ENCODE peak calls at places on chromosomes 16 and 17, in eight cellular contexts. W is GM23338, M is mammary epithelial cell, N is hepatocyte, L is PC-9, I is GM12878, H is H1, O is HCT116. T is an unnamed sample.
A peak's percentile ranks its signal among the peaks of the same experiment; 100 is the strongest.

GRCh38 chr16:66481943-66482390 is 54.9 kb downstream of the BEAN1 start:
- DNase-seq in W (no peak), M (no peak), N (no peak), L (no peak), I (no peak), H (no peak), O (no peak), T (no peak)

GRCh38 chr17:13647551-13647950 is 45.8 kb upstream of the HS3ST3A1 start:
- DNase-seq in W (no peak), M (no peak), N (no peak), L (no peak), I (no peak), H (no peak), O (no peak), T (peak; percentile 45)

GRCh38 chr16:84999200-84999599 is 12.1 kb downstream of the ZDHHC7 start:
- DNase-seq in W (no peak), M (no peak), N (no peak), L (no peak), I (no peak), H (no peak), O (no peak), T (peak; percentile 57)

GRCh38 chr16:67673712-67674580 is 7.3 kb downstream of the C16orf86 start:
- DNase-seq in W (no peak), M (no peak), N (no peak), L (no peak), I (no peak), H (no peak), O (no peak), T (no peak)

GRCh38 chr16:80258407-80258806 is 282.4 kb upstream of the DYNLRB2 start:
- DNase-seq in W (no peak), M (no peak), N (no peak), L (no peak), I (no peak), H (no peak), O (no peak), T (no peak)

GRCh38 chr16:30992931-30993816 is 8.2 kb downstream of the HSD3B7 start:
- DNase-seq in W (no peak), M (no peak), N (no peak), L (no peak), I (no peak), H (no peak), O (no peak), T (no peak)

GRCh38 chr16:13665876-13666275 is 254.1 kb upstream of the ERCC4 start:
- DNase-seq in W (no peak), M (no peak), N (no peak), L (no peak), I (no peak), H (no peak), O (no peak), T (no peak)

GRCh38 chr17:20852541-20853370 is 190.1 kb downstream of the USP22 start:
- DNase-seq in W (peak; percentile 67), M (peak; percentile 38), N (peak; percentile 56), L (peak; percentile 61), I (no peak), H (peak; percentile 73), O (no peak), T (peak; percentile 16)

GRCh38 chr17:7296189-7296861 is 1.9 kb upstream of the YBX2 start:
- DNase-seq in W (peak; percentile 94), M (peak; percentile 69), N (peak; percentile 93), L (peak; percentile 90), I (no peak), H (peak; percentile 96), O (peak; percentile 66), T (peak; percentile 95)

GRCh38 chr17:48717367-48718161 is 4.8 kb downstream of the PRAC1 start:
- DNase-seq in W (no peak), M (no peak), N (no peak), L (no peak), I (no peak), H (no peak), O (no peak), T (no peak)

GRCh38 chr16:75071621-75072020 is 45.0 kb downstream of the LDHD start:
- DNase-seq in W (no peak), M (no peak), N (no peak), L (no peak), I (no peak), H (no peak), O (no peak), T (no peak)

GRCh38 chr17:74677558-74678466 is 34.9 kb downstream of the CD300LF start:
- DNase-seq in W (peak; percentile 46), M (no peak), N (peak; percentile 70), L (no peak), I (no peak), H (no peak), O (no peak), T (peak; percentile 31)

GRCh38 chr16:24515186-24515585 is 24.2 kb upstream of the RBBP6 start:
- DNase-seq in W (no peak), M (no peak), N (no peak), L (no peak), I (no peak), H (no peak), O (no peak), T (no peak)

GRCh38 chr16:10226672-10227306 is 44.6 kb upstream of the GRIN2A start:
- DNase-seq in W (no peak), M (no peak), N (no peak), L (no peak), I (no peak), H (no peak), O (no peak), T (no peak)

DNA sequence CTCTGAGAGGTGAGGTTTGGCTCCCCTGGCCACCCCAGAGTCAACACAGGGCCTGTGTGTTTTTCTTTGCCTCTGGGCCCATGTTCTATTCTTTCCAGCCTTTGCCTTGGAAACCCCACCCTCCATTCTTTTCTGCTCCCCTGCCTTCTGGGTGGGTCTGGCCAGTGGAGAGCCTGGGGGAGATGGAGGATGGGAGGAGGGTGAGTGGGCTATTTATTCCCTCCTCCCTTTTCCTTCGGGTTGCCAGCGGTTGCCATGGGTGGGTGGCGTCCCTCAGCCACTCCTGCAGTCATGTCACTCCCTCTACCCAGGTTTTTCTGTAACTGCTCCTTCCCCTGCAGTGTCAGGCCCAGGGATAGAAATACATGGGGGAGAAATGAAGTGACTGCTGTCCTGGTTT is 15.5 kb downstream of the CMIP start:
- DNase-seq in W (no peak), M (no peak), N (no peak), L (no peak), I (no peak), H (no peak), O (no peak), T (no peak)
- TF ChIP-seq EZH2 in W (no peak), M (no peak), N (no peak), L (no peak), I (no peak), H (no peak), O (no peak), T (no peak)

DNA sequence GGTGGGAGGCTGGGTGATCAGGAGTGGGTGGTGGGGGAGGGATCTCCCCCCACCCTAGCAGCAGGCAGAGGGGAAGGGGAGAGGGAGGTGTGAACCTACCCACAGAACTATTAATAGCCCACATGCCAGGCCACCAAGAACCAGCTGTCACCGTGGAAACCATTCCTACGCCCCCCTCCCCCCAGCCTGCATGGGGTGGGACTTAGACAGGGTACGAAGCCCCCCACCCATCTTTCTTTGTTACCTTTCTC is 7.8 kb downstream of the THRA start:
- DNase-seq in W (no peak), M (no peak), N (no peak), L (no peak), I (no peak), H (no peak), O (no peak), T (no peak)
- H3K79me2 ChIP-seq in W (peaks cover 7% of the 10 kb centered on the region), M (no peaks in the 10 kb centered on the region), N (peaks cover 72% of the 10 kb centered on the region), L (no peaks in the 10 kb centered on the region), I (no peaks in the 10 kb centered on the region), H (no peaks in the 10 kb centered on the region), O (peaks cover 4% of the 10 kb centered on the region), T (peaks cover 50% of the 10 kb centered on the region)

GRCh38 chr16:17273142-17273561 is 197.6 kb downstream of the XYLT1 start:
- DNase-seq in W (no peak), M (peak; percentile 78), N (peak; percentile 76), L (no peak), I (no peak), H (no peak), O (peak; percentile 69), T (peak; percentile 97)
- H3K4me1 ChIP-seq in W (peaks cover 7% of the 10 kb centered on the region), M (peaks cover 13% of the 10 kb centered on the region), N (peaks cover 42% of the 10 kb centered on the region), L (no peaks in the 10 kb centered on the region), I (peaks cover 20% of the 10 kb centered on the region), H (no peaks in the 10 kb centered on the region), O (peaks cover 40% of the 10 kb centered on the region), T (peaks cover 33% of the 10 kb centered on the region)

DNA sequence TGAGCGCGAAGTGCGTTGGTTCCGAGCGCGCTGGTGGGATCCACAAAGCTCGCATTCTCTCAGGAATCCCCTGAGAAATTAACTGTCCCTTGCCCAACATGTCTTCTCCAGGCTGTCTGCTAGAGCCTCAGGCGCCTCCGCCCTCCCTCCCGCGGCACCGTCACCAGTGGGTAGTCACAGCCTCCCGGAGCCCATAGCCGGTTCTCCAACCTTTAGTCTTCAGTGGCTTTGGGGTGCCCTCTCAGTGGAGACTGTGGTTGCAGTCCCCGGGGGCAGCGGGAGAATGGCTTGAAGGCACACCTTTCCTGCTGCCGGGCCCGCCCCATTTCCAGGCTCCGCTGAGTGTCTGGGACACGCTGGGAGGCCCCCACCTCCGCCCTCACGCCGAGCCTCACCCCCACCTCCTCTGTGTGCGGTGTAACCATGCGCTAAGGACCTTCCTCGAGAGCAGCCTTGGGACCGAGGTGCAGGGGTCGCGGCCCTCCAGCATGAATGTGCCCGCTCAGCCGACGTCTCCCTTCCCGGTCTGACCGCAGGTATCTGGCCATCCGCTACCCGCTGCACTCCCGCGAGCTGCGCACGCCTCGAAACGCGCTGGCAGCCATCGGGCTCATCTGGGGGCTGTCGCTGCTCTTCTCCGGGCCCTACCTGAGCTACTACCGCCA is 1.7 kb downstream of the GALR2 start:
- DNase-seq in W (peak; percentile 71), M (no peak), N (no peak), L (no peak), I (no peak), H (peak; percentile 71), O (no peak), T (no peak)
- TF ChIP-seq EZH2 in W (peak; percentile 67), M (no peak), N (no peak), L (no peak), I (no peak), H (no peak), O (no peak), T (peak; percentile 85)